ENCODE peak calls at places on chromosomes 7 and 10, in eight cellular contexts. One of them, this sample, is unnamed.

GRCh38 chr10:16949806-16950205 is 132.6 kb upstream of the RSU1 start:
- DNase-seq in activated T-cell treated with anti-CD3 and anti-CD28 coated beads for 1 hour: no peak
- DNase-seq in CD4-positive, CD25-positive, alpha-beta regulatory T cell: no peak
- DNase-seq in lower lobe of right lung: no peak
- DNase-seq in brain microvascular endothelial cell: no peak
- DNase-seq in SJSA1: no peak
- DNase-seq in endodermal cell: no peak
- DNase-seq in sciatic nerve: no peak
- DNase-seq in this sample: no peak

GRCh38 chr7:73879977-73880681 is 19.2 kb downstream of the TMEM270 start:
- DNase-seq in activated T-cell treated with anti-CD3 and anti-CD28 coated beads for 1 hour: no peak
- DNase-seq in CD4-positive, CD25-positive, alpha-beta regulatory T cell: no peak
- DNase-seq in lower lobe of right lung: no peak
- DNase-seq in brain microvascular endothelial cell: no peak
- DNase-seq in SJSA1: no peak
- DNase-seq in endodermal cell: no peak
- DNase-seq in sciatic nerve: no peak
- DNase-seq in this sample: no peak

GRCh38 chr10:112986791-112987190 is 36.7 kb downstream of the TCF7L2 start:
- DNase-seq in activated T-cell treated with anti-CD3 and anti-CD28 coated beads for 1 hour: no peak
- DNase-seq in CD4-positive, CD25-positive, alpha-beta regulatory T cell: no peak
- DNase-seq in lower lobe of right lung: no peak
- DNase-seq in brain microvascular endothelial cell: peak
- DNase-seq in SJSA1: no peak
- DNase-seq in endodermal cell: no peak
- DNase-seq in sciatic nerve: no peak
- DNase-seq in this sample: no peak

GRCh38 chr7:84469034-84469433 is 274.4 kb upstream of the SEMA3A start:
- DNase-seq in activated T-cell treated with anti-CD3 and anti-CD28 coated beads for 1 hour: no peak
- DNase-seq in CD4-positive, CD25-positive, alpha-beta regulatory T cell: no peak
- DNase-seq in lower lobe of right lung: no peak
- DNase-seq in brain microvascular endothelial cell: no peak
- DNase-seq in SJSA1: no peak
- DNase-seq in endodermal cell: no peak
- DNase-seq in sciatic nerve: no peak
- DNase-seq in this sample: no peak

GRCh38 chr7:137579913-137580640 is 236.5 kb upstream of the PTN start:
- DNase-seq in activated T-cell treated with anti-CD3 and anti-CD28 coated beads for 1 hour: no peak
- DNase-seq in CD4-positive, CD25-positive, alpha-beta regulatory T cell: no peak
- DNase-seq in lower lobe of right lung: no peak
- DNase-seq in brain microvascular endothelial cell: peak
- DNase-seq in SJSA1: peak
- DNase-seq in endodermal cell: no peak
- DNase-seq in sciatic nerve: no peak
- DNase-seq in this sample: no peak

GRCh38 chr10:123717336-123717735 is 51.2 kb downstream of the GPR26 start:
- DNase-seq in activated T-cell treated with anti-CD3 and anti-CD28 coated beads for 1 hour: no peak
- DNase-seq in CD4-positive, CD25-positive, alpha-beta regulatory T cell: no peak
- DNase-seq in lower lobe of right lung: no peak
- DNase-seq in brain microvascular endothelial cell: no peak
- DNase-seq in SJSA1: no peak
- DNase-seq in endodermal cell: no peak
- DNase-seq in sciatic nerve: no peak
- DNase-seq in this sample: no peak

GRCh38 chr10:49076319-49076718 is 39.0 kb downstream of the VSTM4 start:
- DNase-seq in activated T-cell treated with anti-CD3 and anti-CD28 coated beads for 1 hour: no peak
- DNase-seq in CD4-positive, CD25-positive, alpha-beta regulatory T cell: no peak
- DNase-seq in lower lobe of right lung: no peak
- DNase-seq in brain microvascular endothelial cell: no peak
- DNase-seq in SJSA1: no peak
- DNase-seq in endodermal cell: no peak
- DNase-seq in sciatic nerve: no peak
- DNase-seq in this sample: no peak

GRCh38 chr10:74400186-74400585 is 249.2 kb downstream of the ADK start:
- DNase-seq in activated T-cell treated with anti-CD3 and anti-CD28 coated beads for 1 hour: no peak
- DNase-seq in CD4-positive, CD25-positive, alpha-beta regulatory T cell: no peak
- DNase-seq in lower lobe of right lung: no peak
- DNase-seq in brain microvascular endothelial cell: no peak
- DNase-seq in SJSA1: no peak
- DNase-seq in endodermal cell: no peak
- DNase-seq in sciatic nerve: no peak
- DNase-seq in this sample: no peak

GRCh38 chr7:92633211-92633906 is 43.2 kb upstream of the FAM133B start:
- DNase-seq in activated T-cell treated with anti-CD3 and anti-CD28 coated beads for 1 hour: no peak
- DNase-seq in CD4-positive, CD25-positive, alpha-beta regulatory T cell: no peak
- DNase-seq in lower lobe of right lung: no peak
- DNase-seq in brain microvascular endothelial cell: peak
- DNase-seq in SJSA1: peak
- DNase-seq in endodermal cell: no peak
- DNase-seq in sciatic nerve: no peak
- DNase-seq in this sample: no peak

GRCh38 chr7:39342763-39343162 is 223.4 kb upstream of the YAE1 start:
- DNase-seq in activated T-cell treated with anti-CD3 and anti-CD28 coated beads for 1 hour: no peak
- DNase-seq in CD4-positive, CD25-positive, alpha-beta regulatory T cell: no peak
- DNase-seq in lower lobe of right lung: no peak
- DNase-seq in brain microvascular endothelial cell: no peak
- DNase-seq in SJSA1: no peak
- DNase-seq in endodermal cell: no peak
- DNase-seq in sciatic nerve: no peak
- DNase-seq in this sample: no peak

GRCh38 chr10:21364196-21365114 is 161.0 kb downstream of the SKIDA1 start:
- DNase-seq in activated T-cell treated with anti-CD3 and anti-CD28 coated beads for 1 hour: no peak
- DNase-seq in CD4-positive, CD25-positive, alpha-beta regulatory T cell: no peak
- DNase-seq in lower lobe of right lung: no peak
- DNase-seq in brain microvascular endothelial cell: peak
- DNase-seq in SJSA1: peak
- DNase-seq in endodermal cell: peak
- DNase-seq in sciatic nerve: no peak
- DNase-seq in this sample: no peak

GRCh38 chr10:14560794-14561765 is 213.6 kb downstream of the FAM107B start:
- DNase-seq in activated T-cell treated with anti-CD3 and anti-CD28 coated beads for 1 hour: no peak
- DNase-seq in CD4-positive, CD25-positive, alpha-beta regulatory T cell: no peak
- DNase-seq in lower lobe of right lung: no peak
- DNase-seq in brain microvascular endothelial cell: no peak
- DNase-seq in SJSA1: no peak
- DNase-seq in endodermal cell: no peak
- DNase-seq in sciatic nerve: peak
- DNase-seq in this sample: peak

GRCh38 chr7:93817561-93817960 is 73.0 kb downstream of the TFPI2 start:
- DNase-seq in activated T-cell treated with anti-CD3 and anti-CD28 coated beads for 1 hour: no peak
- DNase-seq in CD4-positive, CD25-positive, alpha-beta regulatory T cell: no peak
- DNase-seq in lower lobe of right lung: no peak
- DNase-seq in brain microvascular endothelial cell: peak
- DNase-seq in SJSA1: no peak
- DNase-seq in endodermal cell: no peak
- DNase-seq in sciatic nerve: no peak
- DNase-seq in this sample: no peak

GRCh38 chr10:48454302-48455054 is 148.0 kb downstream of the MAPK8 start:
- DNase-seq in activated T-cell treated with anti-CD3 and anti-CD28 coated beads for 1 hour: no peak
- DNase-seq in CD4-positive, CD25-positive, alpha-beta regulatory T cell: no peak
- DNase-seq in lower lobe of right lung: no peak
- DNase-seq in brain microvascular endothelial cell: no peak
- DNase-seq in SJSA1: no peak
- DNase-seq in endodermal cell: peak
- DNase-seq in sciatic nerve: peak
- DNase-seq in this sample: no peak

GRCh38 chr10:73591935-73592699 is 975 bp upstream of the USP54 start:
- DNase-seq in activated T-cell treated with anti-CD3 and anti-CD28 coated beads for 1 hour: no peak
- DNase-seq in CD4-positive, CD25-positive, alpha-beta regulatory T cell: no peak
- DNase-seq in lower lobe of right lung: peak
- DNase-seq in brain microvascular endothelial cell: peak
- DNase-seq in SJSA1: peak
- DNase-seq in endodermal cell: peak
- DNase-seq in sciatic nerve: peak
- DNase-seq in this sample: no peak

GRCh38 chr7:43808410-43808809 is 49.9 kb downstream of the BLVRA start:
- DNase-seq in activated T-cell treated with anti-CD3 and anti-CD28 coated beads for 1 hour: no peak
- DNase-seq in CD4-positive, CD25-positive, alpha-beta regulatory T cell: no peak
- DNase-seq in lower lobe of right lung: no peak
- DNase-seq in brain microvascular endothelial cell: no peak
- DNase-seq in SJSA1: no peak
- DNase-seq in endodermal cell: no peak
- DNase-seq in sciatic nerve: no peak
- DNase-seq in this sample: no peak

GRCh38 chr7:11373546-11374142 is 400.0 kb downstream of the PHF14 start:
- DNase-seq in activated T-cell treated with anti-CD3 and anti-CD28 coated beads for 1 hour: no peak
- DNase-seq in CD4-positive, CD25-positive, alpha-beta regulatory T cell: no peak
- DNase-seq in lower lobe of right lung: no peak
- DNase-seq in brain microvascular endothelial cell: no peak
- DNase-seq in SJSA1: peak
- DNase-seq in endodermal cell: no peak
- DNase-seq in sciatic nerve: no peak
- DNase-seq in this sample: no peak

GRCh38 chr10:22334414-22335203 is 10.7 kb upstream of the SPAG6 start:
- DNase-seq in activated T-cell treated with anti-CD3 and anti-CD28 coated beads for 1 hour: no peak
- DNase-seq in CD4-positive, CD25-positive, alpha-beta regulatory T cell: no peak
- DNase-seq in lower lobe of right lung: no peak
- DNase-seq in brain microvascular endothelial cell: no peak
- DNase-seq in SJSA1: no peak
- DNase-seq in endodermal cell: peak
- DNase-seq in sciatic nerve: peak
- DNase-seq in this sample: no peak

GRCh38 chr7:101390901-101391301 is 28.2 kb downstream of the COL26A1 start:
- DNase-seq in activated T-cell treated with anti-CD3 and anti-CD28 coated beads for 1 hour: no peak
- DNase-seq in CD4-positive, CD25-positive, alpha-beta regulatory T cell: no peak
- DNase-seq in lower lobe of right lung: no peak
- DNase-seq in brain microvascular endothelial cell: no peak
- DNase-seq in SJSA1: no peak
- DNase-seq in endodermal cell: peak
- DNase-seq in sciatic nerve: peak
- DNase-seq in this sample: no peak

GRCh38 chr7:47259682-47260081 is 322.2 kb downstream of the TNS3 start:
- DNase-seq in activated T-cell treated with anti-CD3 and anti-CD28 coated beads for 1 hour: no peak
- DNase-seq in CD4-positive, CD25-positive, alpha-beta regulatory T cell: no peak
- DNase-seq in lower lobe of right lung: no peak
- DNase-seq in brain microvascular endothelial cell: no peak
- DNase-seq in SJSA1: no peak
- DNase-seq in endodermal cell: no peak
- DNase-seq in sciatic nerve: no peak
- DNase-seq in this sample: no peak

GRCh38 chr7:36966636-36967035 is 242.3 kb upstream of the AOAH start:
- DNase-seq in activated T-cell treated with anti-CD3 and anti-CD28 coated beads for 1 hour: no peak
- DNase-seq in CD4-positive, CD25-positive, alpha-beta regulatory T cell: no peak
- DNase-seq in lower lobe of right lung: no peak
- DNase-seq in brain microvascular endothelial cell: no peak
- DNase-seq in SJSA1: no peak
- DNase-seq in endodermal cell: no peak
- DNase-seq in sciatic nerve: no peak
- DNase-seq in this sample: no peak

GRCh38 chr7:151566897-151567320 is 47.2 kb upstream of the RHEB start:
- DNase-seq in activated T-cell treated with anti-CD3 and anti-CD28 coated beads for 1 hour: no peak
- DNase-seq in CD4-positive, CD25-positive, alpha-beta regulatory T cell: no peak
- DNase-seq in lower lobe of right lung: no peak
- DNase-seq in brain microvascular endothelial cell: peak
- DNase-seq in SJSA1: no peak
- DNase-seq in endodermal cell: no peak
- DNase-seq in sciatic nerve: no peak
- DNase-seq in this sample: no peak

GRCh38 chr10:116109481-116109880 is 163.5 kb downstream of the GFRA1 start:
- DNase-seq in activated T-cell treated with anti-CD3 and anti-CD28 coated beads for 1 hour: no peak
- DNase-seq in CD4-positive, CD25-positive, alpha-beta regulatory T cell: no peak
- DNase-seq in lower lobe of right lung: no peak
- DNase-seq in brain microvascular endothelial cell: no peak
- DNase-seq in SJSA1: no peak
- DNase-seq in endodermal cell: no peak
- DNase-seq in sciatic nerve: no peak
- DNase-seq in this sample: no peak

GRCh38 chr7:82594665-82595064 is 151.1 kb upstream of the CACNA2D1 start:
- DNase-seq in activated T-cell treated with anti-CD3 and anti-CD28 coated beads for 1 hour: no peak
- DNase-seq in CD4-positive, CD25-positive, alpha-beta regulatory T cell: no peak
- DNase-seq in lower lobe of right lung: no peak
- DNase-seq in brain microvascular endothelial cell: no peak
- DNase-seq in SJSA1: no peak
- DNase-seq in endodermal cell: peak
- DNase-seq in sciatic nerve: no peak
- DNase-seq in this sample: no peak

GRCh38 chr7:50327443-50327842 is 22.9 kb downstream of the IKZF1 start:
- DNase-seq in activated T-cell treated with anti-CD3 and anti-CD28 coated beads for 1 hour: no peak
- DNase-seq in CD4-positive, CD25-positive, alpha-beta regulatory T cell: no peak
- DNase-seq in lower lobe of right lung: no peak
- DNase-seq in brain microvascular endothelial cell: no peak
- DNase-seq in SJSA1: no peak
- DNase-seq in endodermal cell: no peak
- DNase-seq in sciatic nerve: no peak
- DNase-seq in this sample: no peak

GRCh38 chr7:44284216-44284615 is 41.2 kb downstream of the CAMK2B start:
- DNase-seq in activated T-cell treated with anti-CD3 and anti-CD28 coated beads for 1 hour: no peak
- DNase-seq in CD4-positive, CD25-positive, alpha-beta regulatory T cell: no peak
- DNase-seq in lower lobe of right lung: peak
- DNase-seq in brain microvascular endothelial cell: no peak
- DNase-seq in SJSA1: no peak
- DNase-seq in endodermal cell: peak
- DNase-seq in sciatic nerve: peak
- DNase-seq in this sample: no peak

GRCh38 chr7:50266893-50267386 is 37.6 kb upstream of the IKZF1 start:
- DNase-seq in activated T-cell treated with anti-CD3 and anti-CD28 coated beads for 1 hour: peak
- DNase-seq in CD4-positive, CD25-positive, alpha-beta regulatory T cell: peak
- DNase-seq in lower lobe of right lung: peak
- DNase-seq in brain microvascular endothelial cell: no peak
- DNase-seq in SJSA1: no peak
- DNase-seq in endodermal cell: no peak
- DNase-seq in sciatic nerve: no peak
- DNase-seq in this sample: peak

GRCh38 chr10:93346712-93347111 is 135.4 kb downstream of the MYOF start:
- DNase-seq in activated T-cell treated with anti-CD3 and anti-CD28 coated beads for 1 hour: no peak
- DNase-seq in CD4-positive, CD25-positive, alpha-beta regulatory T cell: no peak
- DNase-seq in lower lobe of right lung: no peak
- DNase-seq in brain microvascular endothelial cell: no peak
- DNase-seq in SJSA1: no peak
- DNase-seq in endodermal cell: peak
- DNase-seq in sciatic nerve: no peak
- DNase-seq in this sample: no peak

GRCh38 chr10:58642283-58642682 is 129.6 kb downstream of the BICC1 start:
- DNase-seq in activated T-cell treated with anti-CD3 and anti-CD28 coated beads for 1 hour: no peak
- DNase-seq in CD4-positive, CD25-positive, alpha-beta regulatory T cell: no peak
- DNase-seq in lower lobe of right lung: no peak
- DNase-seq in brain microvascular endothelial cell: no peak
- DNase-seq in SJSA1: peak
- DNase-seq in endodermal cell: no peak
- DNase-seq in sciatic nerve: no peak
- DNase-seq in this sample: no peak

GRCh38 chr10:73653701-73654100 is 2.1 kb downstream of the SYNPO2L start:
- DNase-seq in activated T-cell treated with anti-CD3 and anti-CD28 coated beads for 1 hour: no peak
- DNase-seq in CD4-positive, CD25-positive, alpha-beta regulatory T cell: no peak
- DNase-seq in lower lobe of right lung: no peak
- DNase-seq in brain microvascular endothelial cell: peak
- DNase-seq in SJSA1: no peak
- DNase-seq in endodermal cell: peak
- DNase-seq in sciatic nerve: no peak
- DNase-seq in this sample: no peak

GRCh38 chr10:98295401-98295811 is 27.4 kb upstream of the LOXL4 start:
- DNase-seq in activated T-cell treated with anti-CD3 and anti-CD28 coated beads for 1 hour: no peak
- DNase-seq in CD4-positive, CD25-positive, alpha-beta regulatory T cell: no peak
- DNase-seq in lower lobe of right lung: no peak
- DNase-seq in brain microvascular endothelial cell: no peak
- DNase-seq in SJSA1: no peak
- DNase-seq in endodermal cell: no peak
- DNase-seq in sciatic nerve: no peak
- DNase-seq in this sample: no peak

GRCh38 chr10:99880071-99880835 is 97.8 kb downstream of the ABCC2 start:
- DNase-seq in activated T-cell treated with anti-CD3 and anti-CD28 coated beads for 1 hour: no peak
- DNase-seq in CD4-positive, CD25-positive, alpha-beta regulatory T cell: no peak
- DNase-seq in lower lobe of right lung: no peak
- DNase-seq in brain microvascular endothelial cell: peak
- DNase-seq in SJSA1: no peak
- DNase-seq in endodermal cell: no peak
- DNase-seq in sciatic nerve: no peak
- DNase-seq in this sample: no peak

GRCh38 chr10:44353128-44353390 is 31.8 kb downstream of the CXCL12 start:
- DNase-seq in activated T-cell treated with anti-CD3 and anti-CD28 coated beads for 1 hour: no peak
- DNase-seq in CD4-positive, CD25-positive, alpha-beta regulatory T cell: no peak
- DNase-seq in lower lobe of right lung: no peak
- DNase-seq in brain microvascular endothelial cell: no peak
- DNase-seq in SJSA1: no peak
- DNase-seq in endodermal cell: no peak
- DNase-seq in sciatic nerve: no peak
- DNase-seq in this sample: no peak

GRCh38 chr10:132925614-132926013 is 16.8 kb downstream of the CFAP46 start:
- DNase-seq in activated T-cell treated with anti-CD3 and anti-CD28 coated beads for 1 hour: no peak
- DNase-seq in CD4-positive, CD25-positive, alpha-beta regulatory T cell: no peak
- DNase-seq in lower lobe of right lung: peak
- DNase-seq in brain microvascular endothelial cell: no peak
- DNase-seq in SJSA1: no peak
- DNase-seq in endodermal cell: no peak
- DNase-seq in sciatic nerve: no peak
- DNase-seq in this sample: no peak